ENCODE peak calls at places on chromosomes 5 and 9, in seven cellular contexts. One of them, this sample, is unnamed.

GRCh38 chr9:74521009-74521408 is 23.9 kb downstream of the RORB start:
- DNase-seq in posterior vena cava: no peak
- DNase-seq in left kidney: peak; percentile 19
- DNase-seq in AG04450: no peak
- DNase-seq in cardiac septum: no peak
- DNase-seq in NCI-H446 treated with DMSO at 0.1 percent for 48 hours: no peak
- DNase-seq in HFF-Myc: no peak
- DNase-seq in this sample: no peak

GRCh38 chr5:97575322-97575721 is 392.3 kb upstream of the RIOK2 start:
- DNase-seq in posterior vena cava: no peak
- DNase-seq in left kidney: no peak
- DNase-seq in AG04450: no peak
- DNase-seq in cardiac septum: no peak
- DNase-seq in NCI-H446 treated with DMSO at 0.1 percent for 48 hours: no peak
- DNase-seq in HFF-Myc: no peak
- DNase-seq in this sample: no peak

GRCh38 chr9:123359546-123359945 is 3.5 kb downstream of the CRB2 start:
- DNase-seq in posterior vena cava: no peak
- DNase-seq in left kidney: no peak
- DNase-seq in AG04450: no peak
- DNase-seq in cardiac septum: no peak
- DNase-seq in NCI-H446 treated with DMSO at 0.1 percent for 48 hours: no peak
- DNase-seq in HFF-Myc: no peak
- DNase-seq in this sample: no peak

GRCh38 chr5:133746834-133747233 is 134.5 kb upstream of the FSTL4 start:
- DNase-seq in posterior vena cava: no peak
- DNase-seq in left kidney: no peak
- DNase-seq in AG04450: no peak
- DNase-seq in cardiac septum: no peak
- DNase-seq in NCI-H446 treated with DMSO at 0.1 percent for 48 hours: no peak
- DNase-seq in HFF-Myc: no peak
- DNase-seq in this sample: no peak

GRCh38 chr5:154773314-154773713 is 18.1 kb downstream of the LARP1 start:
- DNase-seq in posterior vena cava: no peak
- DNase-seq in left kidney: no peak
- DNase-seq in AG04450: no peak
- DNase-seq in cardiac septum: no peak
- DNase-seq in NCI-H446 treated with DMSO at 0.1 percent for 48 hours: no peak
- DNase-seq in HFF-Myc: no peak
- DNase-seq in this sample: no peak

GRCh38 chr5:124457101-124457500 is 289.3 kb downstream of the ZNF608 start:
- DNase-seq in posterior vena cava: no peak
- DNase-seq in left kidney: no peak
- DNase-seq in AG04450: no peak
- DNase-seq in cardiac septum: no peak
- DNase-seq in NCI-H446 treated with DMSO at 0.1 percent for 48 hours: no peak
- DNase-seq in HFF-Myc: no peak
- DNase-seq in this sample: no peak

GRCh38 chr5:40478766-40479165 is 200.9 kb upstream of the PTGER4 start:
- DNase-seq in posterior vena cava: no peak
- DNase-seq in left kidney: no peak
- DNase-seq in AG04450: no peak
- DNase-seq in cardiac septum: no peak
- DNase-seq in NCI-H446 treated with DMSO at 0.1 percent for 48 hours: no peak
- DNase-seq in HFF-Myc: no peak
- DNase-seq in this sample: no peak

GRCh38 chr9:105969672-105970071 is 275.3 kb downstream of the TMEM38B start:
- DNase-seq in posterior vena cava: no peak
- DNase-seq in left kidney: no peak
- DNase-seq in AG04450: no peak
- DNase-seq in cardiac septum: no peak
- DNase-seq in NCI-H446 treated with DMSO at 0.1 percent for 48 hours: no peak
- DNase-seq in HFF-Myc: no peak
- DNase-seq in this sample: no peak

GRCh38 chr5:86974910-86975309 is 292.8 kb upstream of the RASA1 start:
- DNase-seq in posterior vena cava: no peak
- DNase-seq in left kidney: no peak
- DNase-seq in AG04450: no peak
- DNase-seq in cardiac septum: no peak
- DNase-seq in NCI-H446 treated with DMSO at 0.1 percent for 48 hours: no peak
- DNase-seq in HFF-Myc: peak; percentile 26
- DNase-seq in this sample: no peak

GRCh38 chr9:95462419-95463121 is 54.2 kb downstream of the PTCH1 start:
- DNase-seq in posterior vena cava: no peak
- DNase-seq in left kidney: peak; percentile 94
- DNase-seq in AG04450: peak; percentile 92
- DNase-seq in cardiac septum: no peak
- DNase-seq in NCI-H446 treated with DMSO at 0.1 percent for 48 hours: peak; percentile 54
- DNase-seq in HFF-Myc: peak; percentile 94
- DNase-seq in this sample: peak; percentile 85

GRCh38 chr9:93096131-93096802 is at the start of gene CARD19:
- DNase-seq in posterior vena cava: peak; percentile 91
- DNase-seq in left kidney: peak; percentile 65
- DNase-seq in AG04450: no peak
- DNase-seq in cardiac septum: peak; percentile 85
- DNase-seq in NCI-H446 treated with DMSO at 0.1 percent for 48 hours: no peak
- DNase-seq in HFF-Myc: no peak
- DNase-seq in this sample: peak; percentile 87

GRCh38 chr5:147796556-147797308 is 14.2 kb upstream of the JAKMIP2 start:
- DNase-seq in posterior vena cava: no peak
- DNase-seq in left kidney: no peak
- DNase-seq in AG04450: no peak
- DNase-seq in cardiac septum: no peak
- DNase-seq in NCI-H446 treated with DMSO at 0.1 percent for 48 hours: no peak
- DNase-seq in HFF-Myc: no peak
- DNase-seq in this sample: no peak

GRCh38 chr9:1875921-1876448 is 139.2 kb upstream of the SMARCA2 start:
- DNase-seq in posterior vena cava: no peak
- DNase-seq in left kidney: no peak
- DNase-seq in AG04450: no peak
- DNase-seq in cardiac septum: no peak
- DNase-seq in NCI-H446 treated with DMSO at 0.1 percent for 48 hours: no peak
- DNase-seq in HFF-Myc: no peak
- DNase-seq in this sample: no peak

GRCh38 chr9:69985971-69986370 is 57.7 kb upstream of the MAMDC2 start:
- DNase-seq in posterior vena cava: no peak
- DNase-seq in left kidney: no peak
- DNase-seq in AG04450: no peak
- DNase-seq in cardiac septum: no peak
- DNase-seq in NCI-H446 treated with DMSO at 0.1 percent for 48 hours: no peak
- DNase-seq in HFF-Myc: no peak
- DNase-seq in this sample: no peak

GRCh38 chr9:113645224-113645971 is 181.9 kb downstream of the RGS3 start:
- DNase-seq in posterior vena cava: peak; percentile 28
- DNase-seq in left kidney: peak; percentile 87
- DNase-seq in AG04450: no peak
- DNase-seq in cardiac septum: no peak
- DNase-seq in NCI-H446 treated with DMSO at 0.1 percent for 48 hours: no peak
- DNase-seq in HFF-Myc: no peak
- DNase-seq in this sample: no peak

GRCh38 chr5:139364466-139364865 is 18.6 kb downstream of the SLC23A1 start:
- DNase-seq in posterior vena cava: no peak
- DNase-seq in left kidney: no peak
- DNase-seq in AG04450: no peak
- DNase-seq in cardiac septum: no peak
- DNase-seq in NCI-H446 treated with DMSO at 0.1 percent for 48 hours: no peak
- DNase-seq in HFF-Myc: no peak
- DNase-seq in this sample: no peak

GRCh38 chr5:1881273-1881586 is 1.5 kb downstream of the IRX4 start:
- DNase-seq in posterior vena cava: no peak
- DNase-seq in left kidney: no peak
- DNase-seq in AG04450: no peak
- DNase-seq in cardiac septum: no peak
- DNase-seq in NCI-H446 treated with DMSO at 0.1 percent for 48 hours: no peak
- DNase-seq in HFF-Myc: peak; percentile 7
- DNase-seq in this sample: no peak

GRCh38 chr9:35829084-35829763 is at the start of gene TMEM8B:
- DNase-seq in posterior vena cava: peak; percentile 98
- DNase-seq in left kidney: peak; percentile 99
- DNase-seq in AG04450: peak; percentile 72
- DNase-seq in cardiac septum: peak; percentile 98
- DNase-seq in NCI-H446 treated with DMSO at 0.1 percent for 48 hours: peak; percentile 72
- DNase-seq in HFF-Myc: no peak
- DNase-seq in this sample: peak; percentile 99

GRCh38 chr9:110155744-110156143 is 52.2 kb downstream of the C9orf152 start:
- DNase-seq in posterior vena cava: no peak
- DNase-seq in left kidney: no peak
- DNase-seq in AG04450: no peak
- DNase-seq in cardiac septum: no peak
- DNase-seq in NCI-H446 treated with DMSO at 0.1 percent for 48 hours: no peak
- DNase-seq in HFF-Myc: no peak
- DNase-seq in this sample: no peak

GRCh38 chr9:113578877-113579269 is 115.3 kb downstream of the RGS3 start:
- DNase-seq in posterior vena cava: peak; percentile 90
- DNase-seq in left kidney: peak; percentile 32
- DNase-seq in AG04450: no peak
- DNase-seq in cardiac septum: peak; percentile 93
- DNase-seq in NCI-H446 treated with DMSO at 0.1 percent for 48 hours: no peak
- DNase-seq in HFF-Myc: peak; percentile 97
- DNase-seq in this sample: no peak

GRCh38 chr9:112665347-112665746 is 52.6 kb downstream of the INIP start:
- DNase-seq in posterior vena cava: no peak
- DNase-seq in left kidney: no peak
- DNase-seq in AG04450: peak; percentile 7
- DNase-seq in cardiac septum: no peak
- DNase-seq in NCI-H446 treated with DMSO at 0.1 percent for 48 hours: no peak
- DNase-seq in HFF-Myc: no peak
- DNase-seq in this sample: no peak

GRCh38 chr5:12636209-12636608 is 732.0 kb upstream of the CTNND2 start:
- DNase-seq in posterior vena cava: no peak
- DNase-seq in left kidney: no peak
- DNase-seq in AG04450: no peak
- DNase-seq in cardiac septum: no peak
- DNase-seq in NCI-H446 treated with DMSO at 0.1 percent for 48 hours: no peak
- DNase-seq in HFF-Myc: no peak
- DNase-seq in this sample: no peak

GRCh38 chr9:97559111-97559514 is 57.6 kb downstream of the TMOD1 start:
- DNase-seq in posterior vena cava: peak; percentile 57
- DNase-seq in left kidney: no peak
- DNase-seq in AG04450: no peak
- DNase-seq in cardiac septum: no peak
- DNase-seq in NCI-H446 treated with DMSO at 0.1 percent for 48 hours: no peak
- DNase-seq in HFF-Myc: no peak
- DNase-seq in this sample: no peak

This sample was measured in sigmoid colon.